ENCODE peak calls at places on chromosomes 6 and 20, in four cellular contexts. H is CD4-positive, alpha-beta T cell; V is psoas muscle; T is left ventricle myocardium inferior. J is an unnamed sample.

GRCh38 chr20:58571341-58571941 is 56.2 kb upstream of the APCDD1L start:
- DNase-seq in T (no peak), H (no peak), V (no peak), J (no peak)

GRCh38 chr6:105136433-105137350 is 43.1 kb downstream of the POPDC3 start:
- DNase-seq in V (peak), T (peak), H (no peak), J (no peak)

GRCh38 chr6:21664263-21665081 is 70.9 kb downstream of the SOX4 start:
- DNase-seq in H (no peak), V (peak), T (peak), J (no peak)

GRCh38 chr6:84274856-84275255 is 47.4 kb upstream of the CEP162 start:
- DNase-seq in V (no peak), H (no peak), T (no peak), J (no peak)

GRCh38 chr6:56716229-56716628 is 73.5 kb upstream of the DST start:
- DNase-seq in T (no peak), H (no peak), V (no peak), J (no peak)

GRCh38 chr20:33099842-33100538 is 20.5 kb downstream of the BPIFB4 start:
- DNase-seq in H (no peak), V (no peak), T (no peak), J (no peak)

GRCh38 chr6:17971128-17972073 is 16.0 kb downstream of the KIF13A start:
- DNase-seq in H (no peak), V (no peak), T (no peak), J (no peak)

GRCh38 chr6:35092362-35093117 is 48.6 kb downstream of the TCP11 start:
- DNase-seq in H (no peak), T (no peak), V (peak), J (no peak)

GRCh38 chr6:43173496-43174262 is 2.6 kb downstream of the SRF start:
- DNase-seq in H (no peak), T (no peak), V (no peak), J (no peak)

GRCh38 chr6:14875678-14876063 is 370.2 kb upstream of the JARID2 start:
- DNase-seq in H (no peak), T (no peak), V (no peak), J (peak)

GRCh38 chr6:33421344-33421643 is 1.4 kb downstream of the SYNGAP1 start:
- DNase-seq in V (no peak), H (no peak), T (no peak), J (no peak)

DNA sequence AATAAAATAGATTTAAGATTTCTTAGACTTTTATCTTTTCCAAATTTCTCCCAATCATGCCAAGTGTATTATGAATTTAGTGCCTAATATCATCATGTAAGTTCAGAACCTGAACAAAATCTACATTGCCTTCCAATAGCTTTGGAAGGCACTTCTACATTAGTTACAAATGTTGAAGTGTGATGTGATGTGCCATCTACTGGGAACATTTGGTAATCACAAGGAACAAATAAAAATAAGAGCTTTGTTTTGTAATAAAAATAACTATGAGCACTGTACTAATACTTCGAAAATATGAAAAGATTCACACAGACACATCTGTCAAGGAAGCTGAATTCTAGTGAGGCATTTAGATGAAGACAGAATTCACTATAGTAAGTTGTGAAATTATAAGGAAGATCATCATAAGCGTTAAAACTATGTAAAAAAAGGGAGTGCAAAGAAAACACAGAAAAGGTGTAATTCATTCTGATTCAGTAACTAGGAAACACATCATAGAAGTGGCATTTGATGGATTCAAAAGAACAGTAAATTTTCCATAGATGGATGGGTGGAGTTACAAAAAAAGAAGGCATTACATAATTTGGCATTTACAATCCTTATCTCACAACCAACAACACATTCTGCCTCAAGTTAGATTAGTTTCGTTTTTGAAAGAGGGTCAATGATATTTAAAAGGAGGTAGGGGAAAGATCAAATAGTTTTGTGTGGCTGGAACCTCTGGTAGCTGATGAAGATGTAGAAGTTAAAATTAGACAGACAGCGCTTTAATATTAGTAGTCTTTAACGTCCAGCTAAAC is 161.0 kb downstream of the ASCC3 start:
- DNase-seq in H (no peak), T (no peak), V (no peak), J (no peak)
- TF ChIP-seq CTCF in H (peak), T (peak), V (peak), J (peak)

GRCh38 chr6:166928644-166929515 is 27.5 kb downstream of the RNASET2 start:
- DNase-seq in V (no peak), H (no peak), T (no peak), J (no peak)

GRCh38 chr6:166929534-166930189 is 26.7 kb downstream of the RNASET2 start:
- DNase-seq in V (no peak), H (no peak), T (no peak), J (no peak)

GRCh38 chr6:166932116-166932515 is 24.2 kb downstream of the RNASET2 start:
- DNase-seq in V (no peak), H (no peak), T (no peak), J (no peak)

GRCh38 chr6:166931426-166931970 is 24.9 kb downstream of the RNASET2 start:
- DNase-seq in H (no peak), T (no peak), V (no peak), J (no peak)

GRCh38 chr6:166930354-166930891 is 25.9 kb downstream of the RNASET2 start:
- DNase-seq in V (no peak), T (no peak), H (no peak), J (no peak)
- TF ChIP-seq CTCF in V (no peak), T (no peak), H (no peak), J (no peak)

DNA sequence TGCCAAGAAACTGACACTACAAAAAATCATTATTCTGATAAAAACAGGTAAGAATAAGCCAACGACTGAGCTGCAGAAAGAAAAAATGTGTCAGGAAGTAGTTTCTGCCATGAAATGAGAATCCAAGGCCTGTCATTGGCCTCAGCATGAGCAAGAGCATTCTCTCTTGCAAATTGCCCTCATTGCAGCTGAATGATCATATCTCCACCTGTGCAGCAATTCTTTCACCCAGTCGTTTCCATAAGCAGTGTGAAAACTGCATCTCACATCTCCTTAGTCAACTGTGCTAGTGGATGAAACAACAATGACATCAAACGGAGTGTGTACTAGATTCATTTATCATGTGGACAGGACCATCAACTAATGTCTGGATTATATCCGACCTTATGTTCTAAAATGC is 88.2 kb upstream of the STXBP5 start:
- DNase-seq in T (no peak), H (no peak), V (no peak), J (no peak)
- TF ChIP-seq CTCF in T (no peak), H (no peak), V (no peak), J (no peak)

GRCh38 chr6:44494011-44494501 is 106.5 kb downstream of the CDC5L start:
- DNase-seq in H (no peak), T (no peak), V (no peak), J (no peak)
- TF ChIP-seq CTCF in H (no peak), T (peak), V (peak), J (no peak)

GRCh38 chr6:154510144-154510905 is at the start of gene CNKSR3:
- DNase-seq in T (peak), H (no peak), V (peak), J (no peak)
- TF ChIP-seq CTCF in T (peak), H (no peak), V (no peak), J (no peak)

GRCh38 chr20:25338112-25339023 is 52.3 kb downstream of the ABHD12 start:
- DNase-seq in H (no peak), V (no peak), T (no peak), J (no peak)

GRCh38 chr20:25340380-25340779 is 50.3 kb downstream of the ABHD12 start:
- DNase-seq in V (no peak), T (no peak), H (no peak), J (no peak)

GRCh38 chr20:25339608-25340007 is 51.0 kb downstream of the ABHD12 start:
- DNase-seq in T (no peak), H (no peak), V (no peak), J (no peak)

GRCh38 chr20:25341716-25342680 is 48.6 kb downstream of the ABHD12 start:
- DNase-seq in T (no peak), H (no peak), V (no peak), J (no peak)

DNA sequence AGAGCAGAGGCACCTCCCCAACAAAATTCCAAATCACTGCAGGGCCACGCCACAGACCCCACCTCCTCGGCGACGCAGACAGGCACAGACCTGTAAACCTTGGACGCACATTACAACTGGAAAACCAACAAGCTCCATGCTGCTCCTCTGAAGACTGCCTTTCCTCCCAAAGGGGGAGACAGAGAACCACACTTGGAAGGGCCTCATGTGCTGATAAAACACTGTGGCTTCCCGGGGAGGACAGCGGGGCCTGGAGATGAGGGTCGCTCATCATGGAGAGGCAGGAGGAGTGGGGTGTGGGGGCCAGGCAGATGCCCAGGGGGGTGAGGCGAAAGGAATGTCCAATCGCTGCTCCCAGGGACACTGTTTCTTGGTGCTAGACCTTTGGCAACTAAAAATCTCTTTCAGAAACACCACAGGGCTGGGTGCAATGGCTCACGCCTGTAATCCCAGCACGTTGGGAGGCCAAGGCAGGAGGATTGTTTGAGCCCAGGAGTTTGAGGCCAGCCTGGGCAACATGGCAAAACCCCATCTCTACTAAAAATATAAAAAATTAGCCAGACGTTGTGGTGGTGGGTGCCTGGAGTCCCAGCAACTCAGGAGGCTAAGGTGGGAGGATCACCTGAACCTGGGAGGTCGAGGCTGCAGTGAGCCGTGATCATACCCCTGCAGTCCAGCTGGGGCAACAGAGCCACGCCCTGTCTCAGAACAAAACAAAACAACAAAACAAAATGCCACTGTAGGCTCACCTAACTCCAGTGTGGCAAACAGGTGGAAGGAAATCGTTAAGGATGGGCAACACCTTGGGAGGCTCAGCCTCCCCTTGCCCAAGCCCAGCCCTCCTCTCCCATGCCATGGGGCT is 53.8 kb downstream of the ABHD12 start:
- DNase-seq in H (no peak), T (no peak), V (no peak), J (no peak)
- TF ChIP-seq CTCF in H (no peak), T (peak), V (peak), J (no peak)

GRCh38 chr6:119965900-119966299 is 616.3 kb upstream of the MAN1A1 start:
- DNase-seq in V (no peak), T (no peak), H (no peak), J (no peak)

GRCh38 chr6:119962505-119962904 is 612.9 kb upstream of the MAN1A1 start:
- DNase-seq in H (no peak), V (no peak), T (no peak), J (no peak)

GRCh38 chr6:119966484-119966883 is 616.9 kb upstream of the MAN1A1 start:
- DNase-seq in T (no peak), V (no peak), H (no peak), J (no peak)
- TF ChIP-seq CTCF in T (no peak), V (no peak), H (no peak), J (peak)

J was measured in GM12864.